ENCODE peak calls at places on chromosomes 5 and 9, in four cellular contexts. F is astrocyte of the cerebellum, C is sigmoid colon, V is psoas muscle. U is an unnamed sample.

GRCh38 chr5:96324708-96325107 is 108.3 kb downstream of the PCSK1 start:
- DNase-seq in F (peak; percentile 49), V (no peak), C (no peak), U (no peak)

GRCh38 chr5:139648205-139649081 is at the start of gene CXXC5:
- DNase-seq in F (peak; percentile 62), C (peak; percentile 92), V (peak; percentile 91), U (no peak)

GRCh38 chr9:113609562-113610318 is 146.2 kb downstream of the RGS3 start:
- DNase-seq in V (peak; percentile 76), C (peak; percentile 85), F (no peak), U (no peak)

GRCh38 chr9:127991017-127991756 is 10.4 kb upstream of the EEIG1 start:
- DNase-seq in C (no peak), V (no peak), F (no peak), U (no peak)

GRCh38 chr9:128082173-128082572 is 14.1 kb downstream of the SLC25A25 start:
- DNase-seq in C (no peak), F (no peak), V (no peak), U (no peak)

GRCh38 chr5:55141945-55142690 is 17.9 kb upstream of the GPX8 start:
- DNase-seq in F (no peak), V (no peak), C (no peak), U (no peak)

GRCh38 chr5:57494104-57495098 is 11.8 kb upstream of the ACTBL2 start:
- DNase-seq in V (no peak), F (peak; percentile 97), C (no peak), U (peak; percentile 93)

GRCh38 chr5:150734579-150735384 is 24.0 kb downstream of the DCTN4 start:
- DNase-seq in V (peak; percentile 47), C (peak; percentile 81), F (no peak), U (no peak)

GRCh38 chr9:110446171-110446570 is 108.5 kb upstream of the TXNDC8 start:
- DNase-seq in C (no peak), F (no peak), V (no peak), U (no peak)

GRCh38 chr5:71471193-71471592 is 15.7 kb downstream of the BDP1 start:
- DNase-seq in C (no peak), F (peak; percentile 8), V (peak; percentile 25), U (no peak)

GRCh38 chr9:115850548-115851304 is 302.9 kb upstream of the PAPPA start:
- DNase-seq in F (peak; percentile 63), V (no peak), C (no peak), U (peak; percentile 28)

GRCh38 chr9:86406366-86406765 is 52.2 kb upstream of the TUT7 start:
- DNase-seq in V (no peak), F (no peak), C (no peak), U (no peak)

GRCh38 chr9:88685966-88686365 is 151.0 kb downstream of the NXNL2 start:
- DNase-seq in F (no peak), C (no peak), V (no peak), U (no peak)

GRCh38 chr5:3684771-3685354 is 89.2 kb downstream of the IRX1 start:
- DNase-seq in C (no peak), F (no peak), V (no peak), U (no peak)

GRCh38 chr5:154370119-154370518 is 75.7 kb upstream of the SAP30L start:
- DNase-seq in F (no peak), C (no peak), V (no peak), U (no peak)

GRCh38 chr9:125861405-125862063 is 114.4 kb downstream of the PBX3 start:
- DNase-seq in C (no peak), V (no peak), F (no peak), U (no peak)

GRCh38 chr9:37944266-37944650 is 40.3 kb upstream of the SLC25A51 start:
- DNase-seq in C (no peak), V (no peak), F (no peak), U (no peak)

GRCh38 chr5:171496431-171496830 is 77.0 kb downstream of the FGF18 start:
- DNase-seq in F (no peak), C (no peak), V (no peak), U (no peak)

GRCh38 chr9:82513242-82513750 is 524.7 kb downstream of the SPATA31D1 start:
- DNase-seq in F (peak; percentile 79), V (no peak), C (no peak), U (no peak)

GRCh38 chr9:28668158-28668557 is 1094.9 kb upstream of the C9orf72 start:
- DNase-seq in V (no peak), C (no peak), F (no peak), U (no peak)

GRCh38 chr5:107011530-107012115 is 659.1 kb downstream of the EFNA5 start:
- DNase-seq in F (peak; percentile 2), V (peak; percentile 19), C (no peak), U (no peak)

GRCh38 chr9:75866273-75866871 is 24.1 kb upstream of the PCSK5 start:
- DNase-seq in V (no peak), C (no peak), F (peak; percentile 61), U (no peak)

GRCh38 chr5:146623009-146623408 is 107.0 kb upstream of the GPR151 start:
- DNase-seq in F (no peak), C (no peak), V (no peak), U (no peak)

GRCh38 chr5:77230727-77231469 is 20.4 kb downstream of the PDE8B start:
- DNase-seq in C (no peak), F (no peak), V (no peak), U (no peak)

GRCh38 chr5:171272996-171273970 is 35.8 kb upstream of the TLX3 start:
- DNase-seq in C (no peak), V (no peak), F (no peak), U (no peak)

GRCh38 chr5:146710348-146710747 is 168.2 kb downstream of the PPP2R2B start:
- DNase-seq in V (no peak), C (no peak), F (no peak), U (no peak)

GRCh38 chr9:132638240-132638639 is 31.5 kb downstream of the DDX31 start:
- DNase-seq in F (no peak), V (no peak), C (no peak), U (peak; percentile 14)

GRCh38 chr9:88915916-88916315 is 75.4 kb upstream of the S1PR3 start:
- DNase-seq in C (no peak), V (no peak), F (no peak), U (no peak)

GRCh38 chr5:127924606-127925005 is 159.0 kb upstream of the SLC12A2 start:
- DNase-seq in C (no peak), V (no peak), F (no peak), U (no peak)

GRCh38 chr5:90886381-90886780 is 327.8 kb downstream of the ADGRV1 start:
- DNase-seq in F (no peak), C (no peak), V (no peak), U (no peak)

GRCh38 chr5:56350595-56351170 is 117.6 kb upstream of the ANKRD55 start:
- DNase-seq in C (peak; percentile 85), V (peak; percentile 76), F (peak; percentile 40), U (peak; percentile 13)

GRCh38 chr5:109863752-109864151 is 174.0 kb downstream of the MAN2A1 start:
- DNase-seq in F (no peak), V (no peak), C (no peak), U (no peak)

GRCh38 chr9:136327313-136327971 is at the start of gene GPSM1:
- DNase-seq in V (peak; percentile 56), F (no peak), C (peak; percentile 81), U (no peak)

GRCh38 chr5:33928283-33928682 is 7.9 kb upstream of the RXFP3 start:
- DNase-seq in V (no peak), F (no peak), C (no peak), U (no peak)

GRCh38 chr5:133400120-133400519 is 212.2 kb downstream of the FSTL4 start:
- DNase-seq in C (no peak), F (no peak), V (no peak), U (no peak)

GRCh38 chr5:66788556-66788955 is 192.4 kb downstream of the MAST4 start:
- DNase-seq in V (no peak), C (no peak), F (no peak), U (no peak)

DNA sequence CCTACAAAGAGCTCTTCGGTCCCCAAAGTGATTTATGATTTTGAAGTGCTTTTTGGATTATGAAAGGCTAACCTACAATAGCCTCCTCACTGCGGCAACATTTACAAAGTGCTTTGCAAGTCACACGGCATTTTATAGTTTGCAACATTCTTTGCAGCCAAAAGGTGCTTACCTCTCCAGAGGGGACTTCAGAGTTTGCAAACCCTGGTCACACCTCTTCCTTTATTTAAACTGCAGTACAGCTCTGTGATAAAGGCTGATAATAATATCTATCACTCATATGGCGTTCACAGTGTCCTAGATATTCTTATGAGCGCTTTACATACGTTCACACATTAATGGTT is 20.0 kb upstream of the CRB2 start:
- DNase-seq in F (no peak), C (no peak), V (no peak), U (no peak)
- H3K4me3 ChIP-seq in F (no peak overlapping the region), C (no peak overlapping the region), V (no peak overlapping the region), U (no peak overlapping the region)

DNA sequence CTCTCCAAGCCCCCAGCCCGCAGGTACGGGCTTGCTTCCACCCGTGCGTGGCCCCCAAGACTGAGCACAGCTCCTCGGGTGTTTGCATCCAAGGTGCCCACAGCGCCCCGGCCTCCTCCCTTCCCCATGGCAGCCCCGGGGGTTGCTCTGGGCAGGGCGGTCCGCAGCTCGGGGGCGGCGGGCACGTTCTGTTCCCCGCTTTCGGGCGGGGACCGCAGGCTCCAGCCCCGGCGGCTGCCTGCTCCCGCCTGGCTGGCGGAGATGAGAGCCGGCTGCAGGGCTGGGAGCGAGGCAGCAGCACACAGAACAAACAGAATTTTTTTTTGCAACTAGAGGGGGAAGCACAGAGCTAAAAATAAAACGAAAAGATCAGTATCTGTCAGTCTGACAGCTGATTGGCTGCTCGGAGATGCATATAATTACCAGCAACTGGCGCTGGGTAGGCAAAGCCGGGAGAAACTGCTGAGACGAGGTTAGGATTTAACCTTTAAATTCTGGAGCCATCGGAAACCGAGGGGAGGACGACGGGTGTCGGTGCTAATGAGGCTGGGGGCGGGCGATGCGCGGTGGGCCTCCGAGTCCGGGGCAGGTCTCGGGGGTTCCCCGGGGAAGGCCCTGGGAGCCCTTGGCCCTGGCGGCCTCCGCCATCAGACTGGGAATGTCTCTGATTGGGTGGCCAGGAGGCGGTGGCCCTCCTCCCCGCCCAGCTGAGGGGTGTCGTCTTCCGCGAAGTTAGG is 142.7 kb upstream of the IER5L start:
- DNase-seq in F (peak; percentile 36), V (peak; percentile 58), C (peak; percentile 80), U (peak; percentile 73)
- H3K4me3 ChIP-seq in F (peak overlapping the region; percentile 11), V (peak overlapping the region; percentile 68), C (peak overlapping the region; percentile 49), U (peak overlapping the region; percentile 54)

DNA sequence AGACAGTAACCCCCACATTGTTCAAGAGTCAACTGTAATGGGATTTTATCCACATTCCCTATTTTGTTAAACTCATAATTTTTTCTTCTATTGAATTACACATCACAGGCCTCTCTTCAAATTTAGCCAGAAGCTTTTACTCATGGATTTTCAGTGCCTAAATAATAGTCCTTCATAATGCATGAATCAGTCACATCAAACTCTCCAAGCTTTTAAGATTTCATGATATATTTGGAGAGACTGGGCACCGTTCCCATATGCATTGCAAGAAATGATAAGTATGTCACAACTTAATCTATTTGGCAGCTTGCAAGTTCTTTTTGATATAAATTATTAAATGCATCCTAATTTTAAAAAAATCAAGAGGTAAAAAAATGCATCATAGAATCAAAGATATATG is 465.9 kb downstream of the DMAC1 start:
- DNase-seq in V (no peak), C (no peak), F (no peak), U (no peak)
- H3K4me3 ChIP-seq in V (no peak overlapping the region), C (no peak overlapping the region), F (no peak overlapping the region), U (no peak overlapping the region)

GRCh38 chr5:72599519-72600400 is 92.5 kb upstream of the ZNF366 start:
- DNase-seq in C (no peak), F (no peak), V (no peak), U (no peak)
- H3K4me3 ChIP-seq in C (no peak overlapping the region), F (no peak overlapping the region), V (no peak overlapping the region), U (no peak overlapping the region)

GRCh38 chr5:158978061-158978745 is 121.5 kb downstream of the EBF1 start:
- DNase-seq in F (peak; percentile 53), V (no peak), C (no peak), U (no peak)
- H3K4me3 ChIP-seq in F (no peak overlapping the region), V (no peak overlapping the region), C (no peak overlapping the region), U (no peak overlapping the region)